ENCODE peak calls at places on chromosome 19, in five cellular contexts. P is fibroblast of lung; F is CD8-positive, alpha-beta T cell; K is effector memory CD4-positive, alpha-beta T cell; D is upper lobe of left lung. G is an unnamed sample.

GRCh38 chr19:52535831-52536800 is 8.6 kb downstream of the ZNF808 start:
- DNase-seq in K (peak; percentile 83), F (peak; percentile 86), D (peak; percentile 96), P (peak; percentile 80), G (peak; percentile 97)

GRCh38 chr19:49327878-49328544 is 3.0 kb upstream of the SLC6A16 start:
- DNase-seq in K (no peak), D (no peak), P (peak; percentile 10), F (peak; percentile 17), G (no peak)

GRCh38 chr19:24159707-24160106 is 72.7 kb downstream of the ZNF254 start:
- DNase-seq in D (no peak), F (no peak), P (peak; percentile 16), K (no peak), G (no peak)

GRCh38 chr19:39474139-39474620 is 6.5 kb upstream of the TIMM50 start:
- DNase-seq in D (peak; percentile 89), F (peak; percentile 60), K (peak; percentile 52), P (peak; percentile 24), G (peak; percentile 88)

GRCh38 chr19:1270854-1271527 is 1.9 kb downstream of the CIRBP start:
- DNase-seq in F (no peak), P (no peak), D (peak; percentile 85), K (no peak), G (no peak)

GRCh38 chr19:39014037-39014436 is 18.3 kb downstream of the FBXO27 start:
- DNase-seq in F (no peak), K (no peak), P (no peak), D (no peak), G (no peak)

GRCh38 chr19:50214699-50215543 is 11.5 kb downstream of the MYH14 start:
- DNase-seq in D (peak; percentile 92), K (no peak), P (no peak), F (no peak), G (no peak)

GRCh38 chr19:7326105-7326877 is 22.4 kb upstream of the ARHGEF18 start:
- DNase-seq in P (no peak), K (no peak), D (no peak), F (no peak), G (peak; percentile 24)

GRCh38 chr19:33488826-33489225 is 32.8 kb downstream of the PEPD start:
- DNase-seq in K (no peak), F (no peak), P (no peak), D (peak; percentile 56), G (peak; percentile 38)

DNA sequence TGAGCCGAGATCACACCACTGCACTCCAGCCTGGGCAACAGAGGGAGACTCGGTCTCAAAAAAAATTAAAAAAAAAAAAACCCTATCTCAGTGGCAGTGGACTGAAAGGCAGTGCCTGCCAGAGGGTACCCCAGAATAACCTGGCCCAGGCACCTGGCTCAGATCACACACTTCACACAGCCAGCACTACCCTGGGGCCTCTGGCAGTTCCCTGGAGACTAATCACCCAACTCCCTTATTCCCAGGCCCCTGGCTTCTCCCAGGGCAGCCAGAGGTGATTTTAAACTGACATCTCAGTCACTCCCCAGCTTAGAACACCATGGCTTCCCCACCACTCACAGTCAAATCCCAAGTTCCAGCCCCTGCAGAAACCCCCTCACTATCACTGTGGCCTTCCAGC is 3.5 kb upstream of the SLC27A5 start:
- DNase-seq in F (no peak), P (no peak), D (no peak), K (no peak), G (no peak)
- H3K4me3 ChIP-seq in F (no peak overlapping the region), P (no peak overlapping the region), D (no peak overlapping the region), K (no peak overlapping the region), G (no peak overlapping the region)

GRCh38 chr19:4035018-4035566 is 27.6 kb downstream of the PIAS4 start:
- DNase-seq in K (no peak), D (peak; percentile 67), P (no peak), F (no peak), G (no peak)
- H3K27ac ChIP-seq in K (no peak overlapping the region), D (no peak overlapping the region), P (no peak overlapping the region), F (no peak overlapping the region), G (no peak overlapping the region)

GRCh38 chr19:18466354-18466753 is 28.4 kb upstream of the ISYNA1 start:
- DNase-seq in P (no peak), D (peak; percentile 68), F (no peak), K (no peak), G (peak; percentile 50)
- H3K4me1 ChIP-seq in P (peaks cover 25% of the 10 kb centered on the region), D (peaks cover 46% of the 10 kb centered on the region), F (peaks cover 8% of the 10 kb centered on the region), K (no peaks in the 10 kb centered on the region), G (no peaks in the 10 kb centered on the region)

DNA sequence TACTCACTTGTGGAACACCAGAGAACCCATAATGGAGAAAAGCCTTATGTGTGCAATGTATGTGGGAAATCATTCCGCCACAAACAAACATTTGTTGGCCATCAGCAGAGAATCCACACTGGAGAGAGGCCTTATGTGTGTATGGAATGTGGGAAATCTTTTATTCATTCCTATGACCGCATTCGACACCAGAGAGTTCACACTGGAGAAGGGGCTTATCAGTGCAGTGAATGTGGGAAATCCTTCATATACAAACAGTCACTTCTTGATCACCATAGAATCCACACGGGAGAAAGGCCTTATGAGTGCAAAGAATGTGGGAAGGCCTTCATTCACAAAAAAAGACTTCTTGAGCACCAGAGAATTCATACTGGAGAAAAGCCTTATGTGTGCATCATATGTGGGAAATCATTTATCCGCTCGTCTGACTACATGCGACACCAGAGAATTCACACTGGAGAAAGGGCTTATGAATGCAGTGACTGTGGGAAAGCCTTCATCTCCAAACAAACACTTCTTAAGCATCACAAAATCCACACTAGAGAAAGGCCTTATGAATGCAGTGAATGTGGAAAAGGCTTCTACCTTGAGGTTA is 10.9 kb downstream of the ZNF549 start:
- DNase-seq in D (no peak), F (no peak), K (no peak), P (peak; percentile 9), G (no peak)
- H3K4me3 ChIP-seq in D (no peak overlapping the region), F (peak overlapping the region; percentile 31), K (no peak overlapping the region), P (no peak overlapping the region), G (no peak overlapping the region)

GRCh38 chr19:46308510-46308909 is 11.7 kb downstream of the HIF3A start:
- DNase-seq in P (no peak), F (no peak), D (no peak), K (no peak), G (peak; percentile 26)

GRCh38 chr19:46306501-46306900 is 9.7 kb downstream of the HIF3A start:
- DNase-seq in F (no peak), K (no peak), D (no peak), P (no peak), G (no peak)

GRCh38 chr19:46299695-46300094 is 2.9 kb downstream of the HIF3A start:
- DNase-seq in F (no peak), D (no peak), P (no peak), K (no peak), G (no peak)

GRCh38 chr19:46303345-46303701 is 6.5 kb downstream of the HIF3A start:
- DNase-seq in P (no peak), D (no peak), F (no peak), K (no peak), G (peak; percentile 36)

DNA sequence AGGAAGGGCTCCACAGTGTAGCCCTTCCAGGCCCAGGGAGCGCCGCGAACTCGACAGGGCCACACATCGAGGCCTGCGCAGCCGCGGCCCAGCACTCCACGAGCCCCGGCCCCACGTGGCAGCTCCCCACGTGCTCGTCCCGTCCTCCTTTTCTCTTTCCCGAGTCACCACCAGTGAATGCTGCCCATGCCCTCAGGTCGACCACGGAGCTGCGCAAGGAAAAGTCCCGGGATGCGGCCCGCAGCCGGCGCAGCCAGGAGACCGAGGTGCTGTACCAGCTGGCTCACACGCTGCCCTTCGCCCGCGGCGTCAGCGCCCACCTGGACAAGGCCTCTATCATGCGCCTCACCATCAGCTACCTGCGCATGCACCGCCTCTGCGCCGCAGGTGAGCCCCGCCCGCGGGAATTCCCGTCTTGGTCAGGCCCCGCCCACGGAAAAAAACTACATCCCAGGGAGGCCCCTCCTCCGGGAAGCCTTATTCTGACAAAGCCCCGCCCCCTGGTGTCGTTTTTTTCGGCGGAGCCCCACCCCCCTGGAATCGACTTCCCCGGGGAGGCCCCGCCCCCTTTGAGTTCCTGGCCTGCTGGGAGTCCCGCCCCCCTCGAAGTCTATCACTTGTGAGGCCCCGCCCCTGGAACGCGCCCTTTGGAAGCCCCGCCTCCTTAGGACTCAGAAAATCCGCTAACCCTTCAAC is 7.0 kb downstream of the HIF3A start:
- DNase-seq in F (no peak), D (peak; percentile 91), P (no peak), K (peak; percentile 3), G (no peak)
- H3K27ac ChIP-seq in F (no peak overlapping the region), D (peak overlapping the region; percentile 97), P (no peak overlapping the region), K (no peak overlapping the region), G (no peak overlapping the region)

DNA sequence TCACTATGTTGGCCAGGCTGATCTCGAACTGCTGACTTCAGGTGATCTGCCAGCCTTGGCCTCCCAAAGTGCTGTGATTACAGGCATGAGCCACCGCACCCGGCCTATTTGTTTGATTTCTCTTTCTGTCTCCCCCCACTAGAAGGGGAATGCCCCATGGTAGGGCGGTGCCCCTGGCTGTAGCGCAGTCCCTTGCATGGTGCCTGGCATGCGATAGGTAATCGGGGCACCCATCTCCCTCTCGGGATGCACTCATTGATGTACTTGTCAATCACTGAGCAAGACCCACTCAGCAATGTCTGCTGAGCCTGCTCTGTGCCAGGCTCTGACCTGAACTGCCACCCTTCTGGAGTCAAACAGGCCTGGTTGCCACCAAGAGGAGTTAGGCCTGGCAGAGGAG is 19.8 kb downstream of the DNM2 start:
- DNase-seq in K (no peak), D (no peak), P (no peak), F (no peak), G (no peak)
- H3K4me1 ChIP-seq in K (peaks cover 4% of the 10 kb centered on the region), D (peaks cover 50% of the 10 kb centered on the region), P (no peaks in the 10 kb centered on the region), F (peaks cover 5% of the 10 kb centered on the region), G (no peaks in the 10 kb centered on the region)

DNA sequence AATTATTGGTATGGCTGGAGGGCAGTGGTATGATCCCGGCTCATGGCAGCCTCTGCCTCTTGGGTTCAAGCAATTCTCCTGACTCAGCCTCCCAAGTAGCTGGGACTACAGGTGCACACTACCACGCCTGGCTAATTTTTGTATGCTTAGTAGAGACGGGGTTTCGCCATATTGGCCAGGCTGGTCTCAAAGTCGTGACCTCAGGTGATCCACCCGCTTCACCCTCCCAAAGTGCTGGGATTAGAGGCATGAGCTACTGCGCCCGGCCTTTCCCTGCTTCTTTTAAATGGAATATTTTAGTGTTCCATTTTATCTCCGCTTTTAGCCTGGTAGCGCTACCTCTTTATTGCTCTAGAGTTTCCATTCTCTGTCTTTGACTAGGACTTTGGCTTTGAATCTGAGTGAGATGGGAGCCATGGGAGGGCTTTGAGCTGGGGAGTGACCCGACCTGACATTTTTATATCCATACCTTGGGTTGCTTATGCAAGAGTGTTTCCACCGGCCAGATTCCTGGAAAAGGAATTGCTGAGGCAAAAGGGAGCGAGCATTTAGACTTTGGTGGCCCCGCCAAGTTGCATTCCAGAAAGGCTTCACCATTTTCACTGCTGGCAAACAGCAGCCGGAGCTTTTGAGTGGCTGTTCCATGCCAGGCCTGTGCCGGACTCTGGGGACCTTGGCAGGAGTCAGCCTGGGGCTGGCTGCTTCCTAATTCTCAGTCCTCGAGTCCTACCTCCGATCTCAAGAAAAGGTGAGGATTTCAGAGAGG is 22.9 kb downstream of the BICRA start:
- DNase-seq in F (no peak), D (no peak), K (no peak), P (no peak), G (peak; percentile 79)
- H3K4me3 ChIP-seq in F (no peak overlapping the region), D (no peak overlapping the region), K (no peak overlapping the region), P (no peak overlapping the region), G (no peak overlapping the region)